ENCODE peak calls at places on chromosomes 1 and 21, in seven cellular contexts. One of them, this sample, is unnamed.

GRCh38 chr1:110235839-110236682 is 25.9 kb downstream of the KCNC4 start:
- DNase-seq in activated CD8-positive, alpha-beta T cell treated with anti-CD3 and anti-CD28 coated beads, Interleukin-2, amount 10 ng/mL, durations not matched to agents 7 days and 5 days: no peak
- DNase-seq in upper lobe of right lung: no peak
- DNase-seq in PC-3: peak
- DNase-seq in AG04449: peak
- DNase-seq in GM12865: peak
- DNase-seq in dermis blood vessel endothelial cell: peak
- DNase-seq in this sample: no peak

GRCh38 chr1:38546630-38547029 is 312.9 kb downstream of the RRAGC start:
- DNase-seq in AG04449: no peak
- DNase-seq in dermis blood vessel endothelial cell: no peak
- DNase-seq in PC-3: no peak
- DNase-seq in GM12865: no peak
- DNase-seq in activated CD8-positive, alpha-beta T cell treated with anti-CD3 and anti-CD28 coated beads, Interleukin-2, amount 10 ng/mL, durations not matched to agents 7 days and 5 days: no peak
- DNase-seq in upper lobe of right lung: no peak
- DNase-seq in this sample: peak

GRCh38 chr1:1167416-1168155 is 6.1 kb upstream of the TTLL10 start:
- DNase-seq in activated CD8-positive, alpha-beta T cell treated with anti-CD3 and anti-CD28 coated beads, Interleukin-2, amount 10 ng/mL, durations not matched to agents 7 days and 5 days: no peak
- DNase-seq in upper lobe of right lung: no peak
- DNase-seq in dermis blood vessel endothelial cell: no peak
- DNase-seq in AG04449: no peak
- DNase-seq in PC-3: no peak
- DNase-seq in GM12865: no peak
- DNase-seq in this sample: no peak

GRCh38 chr1:158570480-158570879 is at the start of gene OR6P1:
- DNase-seq in GM12865: no peak
- DNase-seq in dermis blood vessel endothelial cell: no peak
- DNase-seq in upper lobe of right lung: no peak
- DNase-seq in PC-3: no peak
- DNase-seq in AG04449: no peak
- DNase-seq in activated CD8-positive, alpha-beta T cell treated with anti-CD3 and anti-CD28 coated beads, Interleukin-2, amount 10 ng/mL, durations not matched to agents 7 days and 5 days: no peak
- DNase-seq in this sample: no peak

GRCh38 chr1:2091611-2092604 is 41.7 kb downstream of the PRKCZ start:
- DNase-seq in dermis blood vessel endothelial cell: peak
- DNase-seq in GM12865: no peak
- DNase-seq in upper lobe of right lung: no peak
- DNase-seq in activated CD8-positive, alpha-beta T cell treated with anti-CD3 and anti-CD28 coated beads, Interleukin-2, amount 10 ng/mL, durations not matched to agents 7 days and 5 days: peak
- DNase-seq in AG04449: no peak
- DNase-seq in PC-3: no peak
- DNase-seq in this sample: peak

GRCh38 chr1:108561731-108562326 is 1.9 kb downstream of the EEIG2 start:
- DNase-seq in PC-3: peak
- DNase-seq in AG04449: no peak
- DNase-seq in GM12865: peak
- DNase-seq in upper lobe of right lung: peak
- DNase-seq in dermis blood vessel endothelial cell: peak
- DNase-seq in activated CD8-positive, alpha-beta T cell treated with anti-CD3 and anti-CD28 coated beads, Interleukin-2, amount 10 ng/mL, durations not matched to agents 7 days and 5 days: peak
- DNase-seq in this sample: peak

GRCh38 chr21:17796503-17796902 is 22.7 kb downstream of the C21orf91 start:
- DNase-seq in AG04449: no peak
- DNase-seq in PC-3: no peak
- DNase-seq in GM12865: no peak
- DNase-seq in activated CD8-positive, alpha-beta T cell treated with anti-CD3 and anti-CD28 coated beads, Interleukin-2, amount 10 ng/mL, durations not matched to agents 7 days and 5 days: no peak
- DNase-seq in dermis blood vessel endothelial cell: no peak
- DNase-seq in upper lobe of right lung: no peak
- DNase-seq in this sample: no peak

GRCh38 chr1:15820478-15820877 is 13.0 kb upstream of the UQCRHL start:
- DNase-seq in PC-3: no peak
- DNase-seq in AG04449: no peak
- DNase-seq in GM12865: no peak
- DNase-seq in upper lobe of right lung: no peak
- DNase-seq in activated CD8-positive, alpha-beta T cell treated with anti-CD3 and anti-CD28 coated beads, Interleukin-2, amount 10 ng/mL, durations not matched to agents 7 days and 5 days: no peak
- DNase-seq in dermis blood vessel endothelial cell: no peak
- DNase-seq in this sample: no peak

GRCh38 chr1:30368841-30369240 is 354.5 kb downstream of the MATN1 start:
- DNase-seq in GM12865: no peak
- DNase-seq in AG04449: no peak
- DNase-seq in dermis blood vessel endothelial cell: no peak
- DNase-seq in upper lobe of right lung: no peak
- DNase-seq in activated CD8-positive, alpha-beta T cell treated with anti-CD3 and anti-CD28 coated beads, Interleukin-2, amount 10 ng/mL, durations not matched to agents 7 days and 5 days: peak
- DNase-seq in PC-3: no peak
- DNase-seq in this sample: no peak

GRCh38 chr1:215277537-215277936 is 195.0 kb downstream of the KCNK2 start:
- DNase-seq in PC-3: peak
- DNase-seq in GM12865: no peak
- DNase-seq in AG04449: no peak
- DNase-seq in activated CD8-positive, alpha-beta T cell treated with anti-CD3 and anti-CD28 coated beads, Interleukin-2, amount 10 ng/mL, durations not matched to agents 7 days and 5 days: no peak
- DNase-seq in upper lobe of right lung: no peak
- DNase-seq in dermis blood vessel endothelial cell: peak
- DNase-seq in this sample: no peak

GRCh38 chr1:235423214-235423652 is 56.0 kb downstream of the TBCE start:
- DNase-seq in upper lobe of right lung: no peak
- DNase-seq in dermis blood vessel endothelial cell: no peak
- DNase-seq in activated CD8-positive, alpha-beta T cell treated with anti-CD3 and anti-CD28 coated beads, Interleukin-2, amount 10 ng/mL, durations not matched to agents 7 days and 5 days: peak
- DNase-seq in GM12865: peak
- DNase-seq in PC-3: no peak
- DNase-seq in AG04449: no peak
- DNase-seq in this sample: no peak

GRCh38 chr21:37176716-37177115 is 90.4 kb downstream of the VPS26C start:
- DNase-seq in GM12865: no peak
- DNase-seq in activated CD8-positive, alpha-beta T cell treated with anti-CD3 and anti-CD28 coated beads, Interleukin-2, amount 10 ng/mL, durations not matched to agents 7 days and 5 days: no peak
- DNase-seq in PC-3: peak
- DNase-seq in AG04449: no peak
- DNase-seq in upper lobe of right lung: no peak
- DNase-seq in dermis blood vessel endothelial cell: no peak
- DNase-seq in this sample: no peak

GRCh38 chr1:89525169-89525855 is 683 bp downstream of the LRRC8B start:
- DNase-seq in PC-3: no peak
- DNase-seq in upper lobe of right lung: peak
- DNase-seq in GM12865: peak
- DNase-seq in AG04449: no peak
- DNase-seq in activated CD8-positive, alpha-beta T cell treated with anti-CD3 and anti-CD28 coated beads, Interleukin-2, amount 10 ng/mL, durations not matched to agents 7 days and 5 days: peak
- DNase-seq in dermis blood vessel endothelial cell: peak
- DNase-seq in this sample: no peak

GRCh38 chr1:9774744-9775679 is 48.8 kb downstream of the CLSTN1 start:
- DNase-seq in PC-3: no peak
- DNase-seq in GM12865: no peak
- DNase-seq in dermis blood vessel endothelial cell: peak
- DNase-seq in upper lobe of right lung: no peak
- DNase-seq in activated CD8-positive, alpha-beta T cell treated with anti-CD3 and anti-CD28 coated beads, Interleukin-2, amount 10 ng/mL, durations not matched to agents 7 days and 5 days: no peak
- DNase-seq in AG04449: no peak
- DNase-seq in this sample: no peak

GRCh38 chr21:41610042-41610839 is 102.3 kb upstream of the TMPRSS2 start:
- DNase-seq in PC-3: peak
- DNase-seq in dermis blood vessel endothelial cell: peak
- DNase-seq in GM12865: peak
- DNase-seq in upper lobe of right lung: peak
- DNase-seq in activated CD8-positive, alpha-beta T cell treated with anti-CD3 and anti-CD28 coated beads, Interleukin-2, amount 10 ng/mL, durations not matched to agents 7 days and 5 days: peak
- DNase-seq in AG04449: no peak
- DNase-seq in this sample: no peak

GRCh38 chr1:176696109-176696508 is 233.1 kb downstream of the PAPPA2 start:
- DNase-seq in activated CD8-positive, alpha-beta T cell treated with anti-CD3 and anti-CD28 coated beads, Interleukin-2, amount 10 ng/mL, durations not matched to agents 7 days and 5 days: no peak
- DNase-seq in GM12865: peak
- DNase-seq in PC-3: peak
- DNase-seq in dermis blood vessel endothelial cell: no peak
- DNase-seq in upper lobe of right lung: no peak
- DNase-seq in AG04449: no peak
- DNase-seq in this sample: no peak